ENCODE peak calls at places on chromosomes 1 and 21, in four cellular contexts. C is colonic mucosa, A is astrocyte, P is IMR-90. O is an unnamed sample.
A peak's percentile ranks its signal among the peaks of the same experiment; 100 is the strongest.

GRCh38 chr21:41369105-41369914 is 7.5 kb downstream of the MX2 start:
- DNase-seq in C (no peak), A (no peak), P (no peak), O (no peak)

GRCh38 chr1:24745711-24746582 is 700 bp downstream of the CLIC4 start:
- DNase-seq in A (peak; percentile 62), P (peak; percentile 66), C (peak; percentile 54), O (peak; percentile 80)

GRCh38 chr1:16021681-16022080 is at the start of gene CLCNKA:
- DNase-seq in A (no peak), C (no peak), P (no peak), O (no peak)

GRCh38 chr1:32755098-32755809 is 52.7 kb upstream of the SYNC start:
- DNase-seq in P (no peak), A (peak; percentile 44), C (no peak), O (no peak)

GRCh38 chr1:1421147-1421906 is at the start of gene ANKRD65:
- DNase-seq in P (no peak), C (no peak), A (no peak), O (peak; percentile 74)

GRCh38 chr1:41535236-41535720 is 50.8 kb upstream of the EDN2 start:
- DNase-seq in A (no peak), C (no peak), P (no peak), O (no peak)

GRCh38 chr1:29033829-29034466 is 89.8 kb downstream of the TMEM200B start:
- DNase-seq in P (peak; percentile 56), A (peak; percentile 10), C (no peak), O (peak; percentile 35)

GRCh38 chr1:2242814-2243725 is 15.0 kb downstream of the SKI start:
- DNase-seq in A (no peak), P (no peak), C (no peak), O (no peak)

GRCh38 chr1:27436204-27437159 is 44.1 kb downstream of the GPR3 start:
- DNase-seq in C (peak; percentile 71), A (peak; percentile 78), P (peak; percentile 60), O (peak; percentile 66)

GRCh38 chr1:163842546-163842945 is 520.8 kb downstream of the NUF2 start:
- DNase-seq in P (no peak), A (peak; percentile 2), C (no peak), O (no peak)

GRCh38 chr1:154327466-154328317 is 2.4 kb downstream of the ATP8B2 start:
- DNase-seq in P (no peak), C (peak; percentile 56), A (no peak), O (no peak)

GRCh38 chr1:27381976-27382762 is 964 bp downstream of the CD164L2 start:
- DNase-seq in P (no peak), C (no peak), A (no peak), O (no peak)

GRCh38 chr1:106200711-106201110 is 855.8 kb upstream of the PRMT6 start:
- DNase-seq in C (no peak), A (no peak), P (no peak), O (no peak)

GRCh38 chr1:1090424-1091343 is 16.6 kb upstream of the RNF223 start:
- DNase-seq in C (no peak), P (no peak), A (no peak), O (no peak)

GRCh38 chr1:178060789-178061556 is 32.9 kb upstream of the RASAL2 start:
- DNase-seq in C (no peak), A (peak; percentile 94), P (peak; percentile 84), O (peak; percentile 70)

GRCh38 chr21:35737899-35738341 is 322.4 kb downstream of the SETD4 start:
- DNase-seq in A (peak; percentile 63), P (no peak), C (no peak), O (no peak)

GRCh38 chr1:56304975-56305374 is 274.4 kb downstream of the PLPP3 start:
- DNase-seq in A (no peak), P (peak; percentile 42), C (no peak), O (no peak)

GRCh38 chr1:184788970-184789369 is 34.3 kb upstream of the EDEM3 start:
- DNase-seq in C (no peak), P (no peak), A (no peak), O (no peak)

GRCh38 chr1:63713627-63714481 is 60.0 kb upstream of the ROR1 start:
- DNase-seq in A (peak; percentile 90), C (no peak), P (peak; percentile 93), O (peak; percentile 75)

GRCh38 chr1:206674745-206675175 is 9.9 kb upstream of the MAPKAPK2 start:
- DNase-seq in C (peak; percentile 72), P (peak; percentile 100), A (peak; percentile 100), O (peak; percentile 95)

GRCh38 chr1:2232916-2233438 is 4.9 kb downstream of the SKI start:
- DNase-seq in C (no peak), A (no peak), P (no peak), O (no peak)

GRCh38 chr1:227770812-227771211 is 35.6 kb downstream of the SNAP47 start:
- DNase-seq in A (no peak), C (no peak), P (no peak), O (no peak)

GRCh38 chr1:6385673-6386191 is 7.8 kb downstream of the ACOT7 start:
- DNase-seq in C (peak; percentile 39), A (peak; percentile 72), P (peak; percentile 76), O (peak; percentile 99)

GRCh38 chr1:235999259-235999925 is 65.5 kb downstream of the NID1 start:
- DNase-seq in P (peak; percentile 99), C (no peak), A (peak; percentile 98), O (peak; percentile 97)

GRCh38 chr1:200226268-200226968 is 183.4 kb downstream of the ZNF281 start:
- DNase-seq in P (peak; percentile 30), A (peak; percentile 48), C (no peak), O (no peak)

GRCh38 chr1:153308540-153308939 is 4.2 kb downstream of the PGLYRP3 start:
- DNase-seq in P (no peak), A (no peak), C (no peak), O (no peak)

GRCh38 chr1:30005972-30006619 is 717.3 kb downstream of the MATN1 start:
- DNase-seq in A (no peak), P (no peak), C (no peak), O (peak; percentile 77)

GRCh38 chr21:46555678-46556077 is 49.2 kb downstream of the S100B start:
- DNase-seq in P (no peak), C (no peak), A (no peak), O (no peak)

GRCh38 chr1:212645563-212646543 is 37.3 kb downstream of the ATF3 start:
- DNase-seq in P (no peak), C (no peak), A (no peak), O (no peak)

GRCh38 chr1:24108334-24109165 is 3.4 kb downstream of the MYOM3 start:
- DNase-seq in P (peak; percentile 69), C (peak; percentile 59), A (peak; percentile 89), O (peak; percentile 96)

GRCh38 chr1:107551491-107551890 is 410.7 kb downstream of the NTNG1 start:
- DNase-seq in C (no peak), P (no peak), A (peak; percentile 32), O (no peak)

GRCh38 chr1:13807213-13807612 is 107.2 kb downstream of the PRDM2 start:
- DNase-seq in P (no peak), A (no peak), C (no peak), O (no peak)

GRCh38 chr1:87219141-87219540 is 109.5 kb upstream of the LMO4 start:
- DNase-seq in P (no peak), A (no peak), C (no peak), O (no peak)

GRCh38 chr1:111653695-111654094 is 34.1 kb downstream of the RAP1A start:
- DNase-seq in P (no peak), C (no peak), A (no peak), O (no peak)

GRCh38 chr1:111656093-111657017 is 36.8 kb downstream of the RAP1A start:
- DNase-seq in C (peak; percentile 41), A (peak; percentile 12), P (peak; percentile 66), O (peak; percentile 27)

GRCh38 chr1:111658622-111659021 is 39.0 kb downstream of the RAP1A start:
- DNase-seq in C (no peak), A (no peak), P (no peak), O (no peak)

GRCh38 chr1:111649648-111650047 is 30.1 kb downstream of the RAP1A start:
- DNase-seq in A (no peak), C (no peak), P (no peak), O (peak; percentile 15)

GRCh38 chr1:111654839-111655238 is 35.2 kb downstream of the RAP1A start:
- DNase-seq in C (no peak), P (no peak), A (no peak), O (no peak)
- H3K9ac ChIP-seq in C (no peak overlapping the region), P (no peak overlapping the region), A (no peak overlapping the region), O (no peak overlapping the region)

GRCh38 chr1:112672842-112673241 is 1.6 kb upstream of the MOV10 start:
- DNase-seq in P (no peak), C (no peak), A (no peak), O (no peak)

GRCh38 chr1:112674440-112674985 is at the start of gene MOV10:
- DNase-seq in P (peak; percentile 67), A (peak; percentile 64), C (peak; percentile 70), O (peak; percentile 76)

GRCh38 chr1:112672009-112672408 is 2.5 kb upstream of the MOV10 start:
- DNase-seq in P (no peak), A (no peak), C (no peak), O (no peak)

GRCh38 chr1:112674986-112675727 is 698 bp downstream of the MOV10 start:
- DNase-seq in A (peak; percentile 10), C (peak; percentile 47), P (peak; percentile 6), O (peak; percentile 17)

GRCh38 chr1:112673589-112674439 is 645 bp upstream of the MOV10 start:
- DNase-seq in A (peak; percentile 53), P (peak; percentile 71), C (no peak), O (peak; percentile 47)
- TF ChIP-seq CTCF in A (peak; percentile 59), P (peak; percentile 56), C (peak; percentile 32), O (peak; percentile 47)

DNA sequence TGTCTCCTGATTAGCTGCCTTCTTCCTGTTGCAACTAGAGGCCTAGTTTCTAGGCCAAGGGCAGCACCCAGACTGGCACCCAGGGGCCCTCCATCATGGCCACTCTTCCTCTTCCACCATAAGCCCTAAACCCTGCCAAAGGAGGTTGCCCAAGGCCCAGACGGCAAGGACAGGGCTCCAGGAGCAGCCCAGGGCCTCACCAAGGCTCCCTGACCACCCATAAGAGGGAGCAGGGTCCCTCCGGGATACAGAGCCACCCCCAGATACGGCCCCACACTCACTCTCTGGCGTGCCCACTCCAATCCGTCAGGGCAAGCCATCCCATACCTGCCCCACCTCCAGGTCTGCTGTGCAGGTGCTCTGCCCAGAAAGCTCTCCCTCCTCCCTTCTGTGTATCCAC is 79.9 kb downstream of the ITPKB start:
- DNase-seq in P (no peak), C (no peak), A (no peak), O (no peak)
- H3K9ac ChIP-seq in P (no peak overlapping the region), C (no peak overlapping the region), A (no peak overlapping the region), O (no peak overlapping the region)

DNA sequence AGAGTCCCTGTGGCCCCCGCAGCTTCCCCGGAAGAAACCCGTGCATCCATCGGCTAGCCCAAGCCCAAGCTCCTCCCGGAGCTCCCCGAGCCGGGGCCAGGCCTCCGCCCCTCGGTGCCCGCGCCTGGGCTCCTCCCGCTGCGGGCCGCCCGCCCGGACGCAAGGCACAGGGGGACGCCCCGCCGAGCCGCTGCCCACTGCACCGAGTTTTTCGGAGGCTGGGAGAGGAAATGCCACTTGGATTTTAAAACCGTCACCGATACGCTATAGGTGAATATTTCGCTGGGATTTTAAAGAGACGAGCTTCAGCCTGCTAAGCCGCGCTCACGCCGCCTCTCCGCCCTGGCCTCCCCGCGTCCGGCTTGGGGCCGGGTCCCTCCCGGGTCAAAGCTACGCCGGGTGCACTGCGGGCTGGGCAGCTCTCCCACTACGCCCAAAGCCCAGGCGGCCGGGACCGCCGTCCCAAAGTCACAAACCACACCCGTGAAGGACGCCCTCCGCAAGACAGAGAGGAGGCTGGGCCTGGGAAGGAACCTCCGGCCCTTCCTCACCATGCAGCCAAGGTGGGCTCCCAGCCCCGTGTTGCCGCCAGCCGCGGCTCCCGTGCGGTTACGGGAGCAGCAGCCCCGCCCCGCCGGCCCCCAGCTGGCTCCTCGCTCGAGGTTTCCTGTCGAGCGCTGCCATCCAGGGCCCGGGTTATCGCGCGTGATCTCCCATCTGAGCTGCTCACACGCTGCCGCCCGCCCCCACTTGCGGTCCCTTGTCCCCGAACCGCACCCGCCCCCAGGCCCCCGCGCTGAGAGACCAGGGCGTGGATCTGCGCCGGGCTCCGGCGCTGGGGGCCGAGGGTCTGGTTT is 63.2 kb downstream of the CD247 start:
- DNase-seq in P (no peak), A (peak; percentile 10), C (peak; percentile 68), O (peak; percentile 26)
- TF ChIP-seq CTCF in P (no peak), A (no peak), C (no peak), O (no peak)